ENCODE peak calls at places on chromosome 13, in eight cellular contexts. Y is HCT116, N is fibroblast of pulmonary artery, K is tibial nerve, X is progenitor cell of endocrine pancreas, J is cardiac fibroblast, W is left ventricle myocardium inferior, V is fibroblast of lung. C is an unnamed sample.

GRCh38 chr13:102286326-102286725 is 115.5 kb downstream of the FGF14 start:
- DNase-seq in N (peak; percentile 65), K (no peak), V (peak; percentile 93), Y (no peak), W (no peak), J (peak; percentile 59), X (no peak), C (no peak)

GRCh38 chr13:42155251-42155650 is 106.8 kb downstream of the DGKH start:
- DNase-seq in Y (no peak), V (no peak), W (no peak), K (no peak), X (no peak), N (no peak), J (no peak), C (no peak)

GRCh38 chr13:106372199-106373160 is 163.0 kb downstream of the EFNB2 start:
- DNase-seq in W (no peak), Y (no peak), X (no peak), N (peak; percentile 59), V (peak; percentile 89), J (peak; percentile 42), K (no peak), C (no peak)

GRCh38 chr13:20438801-20439200 is 86.9 kb downstream of the CRYL1 start:
- DNase-seq in Y (no peak), J (no peak), X (no peak), K (no peak), W (no peak), N (no peak), V (peak; percentile 74), C (no peak)

GRCh38 chr13:113091211-113091771 is 14.3 kb upstream of the F7 start:
- DNase-seq in N (no peak), W (peak; percentile 13), Y (no peak), V (no peak), K (no peak), J (no peak), X (no peak), C (no peak)

GRCh38 chr13:47539317-47539716 is 461.8 kb downstream of the SUCLA2 start:
- DNase-seq in N (no peak), Y (no peak), V (no peak), X (no peak), W (no peak), K (no peak), J (no peak), C (no peak)

GRCh38 chr13:105908581-105908980 is 626.9 kb downstream of the EFNB2 start:
- DNase-seq in Y (no peak), N (no peak), K (no peak), W (no peak), X (no peak), V (peak; percentile 46), J (no peak), C (peak; percentile 9)

GRCh38 chr13:110771194-110771593 is 57.7 kb downstream of the ING1 start:
- DNase-seq in Y (no peak), X (no peak), K (no peak), V (no peak), J (peak; percentile 41), N (peak; percentile 60), W (no peak), C (no peak)

GRCh38 chr13:48603375-48603774 is 50.4 kb upstream of the CYSLTR2 start:
- DNase-seq in N (no peak), J (no peak), W (no peak), Y (no peak), X (no peak), K (no peak), V (no peak), C (no peak)

GRCh38 chr13:51818771-51819511 is 15.0 kb upstream of the DHRS12 start:
- DNase-seq in N (peak; percentile 62), J (peak; percentile 71), Y (no peak), V (peak; percentile 40), W (no peak), X (no peak), K (no peak), C (no peak)

GRCh38 chr13:110183925-110184324 is 123.0 kb downstream of the COL4A1 start:
- DNase-seq in J (no peak), W (no peak), V (peak; percentile 11), N (no peak), X (no peak), Y (no peak), K (no peak), C (no peak)

GRCh38 chr13:76016799-76017198 is 380.7 kb downstream of the LMO7 start:
- DNase-seq in N (peak; percentile 46), J (peak; percentile 40), W (no peak), Y (peak; percentile 35), X (no peak), K (no peak), V (peak; percentile 14), C (peak; percentile 31)

GRCh38 chr13:99331881-99332293 is 24.7 kb upstream of the GPR183 start:
- DNase-seq in X (no peak), W (no peak), Y (no peak), J (no peak), V (peak; percentile 11), K (no peak), N (no peak), C (no peak)

GRCh38 chr13:98150836-98151489 is 8.1 kb downstream of the FARP1 start:
- DNase-seq in K (no peak), Y (no peak), X (no peak), J (no peak), N (no peak), W (no peak), V (no peak), C (no peak)

GRCh38 chr13:29676535-29676934 is 81.0 kb upstream of the SLC7A1 start:
- DNase-seq in K (no peak), W (no peak), J (peak; percentile 3), V (peak; percentile 55), N (peak; percentile 6), X (no peak), Y (no peak), C (no peak)

GRCh38 chr13:24627090-24627714 is 53.0 kb upstream of the ATP12A start:
- DNase-seq in N (no peak), W (no peak), V (no peak), Y (peak; percentile 4), X (peak; percentile 66), J (peak; percentile 10), K (no peak), C (no peak)
- TF ChIP-seq CTCF in N (peak; percentile 39), W (peak; percentile 65), V (peak; percentile 55), Y (peak; percentile 91), X (peak; percentile 89), J (peak; percentile 32), K (peak; percentile 10), C (peak; percentile 99)

DNA sequence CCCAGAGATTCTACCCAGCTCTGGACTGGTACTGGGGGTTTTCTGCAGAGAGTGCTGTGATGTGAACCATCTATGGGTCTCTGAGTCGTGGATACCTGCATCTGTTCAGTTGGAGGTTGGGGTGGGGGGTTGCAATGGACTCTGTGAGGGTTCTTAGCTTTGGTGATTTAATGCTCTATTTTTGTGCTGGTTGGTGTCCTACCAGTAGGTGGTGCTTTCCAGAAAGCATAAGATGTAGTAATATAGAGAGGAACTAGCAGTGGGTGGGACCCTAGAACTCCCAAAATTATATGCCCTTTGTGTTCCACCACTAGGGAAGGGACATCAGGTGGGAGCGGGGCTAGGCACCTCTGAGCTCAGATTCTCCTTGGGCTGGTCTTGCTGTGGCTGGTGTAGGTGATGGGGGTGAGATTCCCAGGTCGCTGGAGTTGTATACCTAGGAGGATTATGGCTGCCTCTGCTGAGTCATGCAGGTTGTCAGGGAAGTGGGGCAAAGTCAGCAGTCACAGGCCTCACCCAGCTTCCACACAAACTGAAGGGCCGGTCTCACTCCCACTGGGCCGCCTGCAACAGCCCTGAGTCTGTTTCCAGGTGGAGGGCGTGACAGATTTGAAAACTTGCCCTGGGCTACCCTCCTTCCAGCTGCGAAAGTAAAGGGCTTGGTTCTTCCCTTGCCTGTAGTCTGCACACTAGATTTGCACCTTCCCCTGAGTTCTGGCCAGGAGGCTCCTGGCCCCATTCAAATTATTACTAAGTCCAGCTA is 573.0 kb upstream of the SLITRK1 start:
- DNase-seq in Y (no peak), J (no peak), K (no peak), X (no peak), W (no peak), N (no peak), V (no peak), C (no peak)
- TF ChIP-seq CTCF in Y (no peak), J (no peak), K (no peak), X (no peak), W (no peak), N (no peak), V (no peak), C (no peak)

GRCh38 chr13:72850959-72851677 is 69.2 kb downstream of the PIBF1 start:
- DNase-seq in N (no peak), Y (no peak), J (no peak), X (no peak), W (no peak), V (no peak), K (no peak), C (no peak)

GRCh38 chr13:72853000-72853399 is 71.1 kb downstream of the PIBF1 start:
- DNase-seq in V (no peak), J (peak; percentile 7), N (peak; percentile 22), X (no peak), W (no peak), Y (no peak), K (no peak), C (no peak)

GRCh38 chr13:72851678-72852014 is 69.7 kb downstream of the PIBF1 start:
- DNase-seq in N (no peak), K (no peak), W (no peak), Y (no peak), J (no peak), V (no peak), X (no peak), C (no peak)

GRCh38 chr13:72852207-72852606 is 70.3 kb downstream of the PIBF1 start:
- DNase-seq in Y (no peak), W (no peak), V (no peak), K (no peak), X (no peak), J (no peak), N (no peak), C (no peak)

GRCh38 chr13:72849571-72849970 is 67.6 kb downstream of the PIBF1 start:
- DNase-seq in Y (no peak), V (peak; percentile 63), X (no peak), K (no peak), N (peak; percentile 35), J (peak; percentile 23), W (no peak), C (peak; percentile 6)
- TF ChIP-seq CTCF in Y (no peak), V (no peak), X (no peak), K (no peak), N (no peak), J (no peak), W (no peak), C (no peak)

DNA sequence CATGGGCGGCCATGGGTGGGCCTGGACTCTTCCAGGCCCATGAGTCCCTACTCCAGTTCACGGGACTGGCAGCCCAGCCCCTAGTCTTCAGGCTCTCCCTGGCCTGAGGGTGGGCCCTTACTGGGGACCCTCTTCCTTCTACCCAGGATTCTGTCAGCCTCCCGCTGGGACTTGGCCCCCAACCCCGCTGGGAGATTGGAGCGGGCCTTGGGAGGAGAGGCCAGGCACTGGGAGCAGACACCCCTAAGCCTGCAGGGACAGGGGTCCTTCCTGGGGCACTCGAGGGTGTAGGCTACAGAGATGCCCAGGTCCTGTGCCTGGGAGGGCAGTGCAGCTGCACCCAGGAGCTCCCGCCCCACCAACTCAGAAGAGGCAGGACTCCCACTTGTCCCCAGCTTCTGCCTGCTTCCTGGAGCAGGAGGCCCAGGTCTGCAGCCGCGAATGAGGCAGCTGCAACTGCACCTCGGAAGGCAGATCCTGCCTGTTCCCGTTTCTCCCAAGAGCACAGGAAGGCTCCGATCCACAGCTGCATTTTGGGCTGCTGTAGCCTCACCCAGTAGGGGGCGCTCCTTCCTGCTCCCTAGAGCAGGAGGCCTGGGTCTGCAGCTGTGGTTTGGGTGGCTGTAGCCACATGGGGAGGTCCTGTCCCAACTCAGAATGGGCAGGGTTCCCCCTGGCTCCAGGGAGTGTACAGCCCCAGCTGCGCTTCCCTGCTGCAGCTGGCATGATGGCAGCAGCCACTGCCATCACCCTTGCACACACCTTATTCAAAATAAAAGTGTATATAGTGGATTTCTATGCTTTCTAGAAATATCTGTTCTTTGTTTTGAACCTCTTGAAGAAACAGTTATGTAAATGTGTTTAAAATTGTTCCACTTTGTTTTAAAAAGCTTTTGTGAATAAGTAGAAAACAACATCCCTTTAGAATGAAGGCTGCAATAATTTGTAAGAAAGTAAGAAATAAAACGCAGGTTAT is 46.8 kb downstream of the TEX26 start:
- DNase-seq in Y (peak; percentile 38), K (no peak), J (peak; percentile 29), N (peak; percentile 25), V (no peak), W (no peak), X (no peak), C (no peak)
- TF ChIP-seq CTCF in Y (peak; percentile 96), K (no peak), J (peak; percentile 78), N (peak; percentile 61), V (peak; percentile 50), W (peak; percentile 64), X (peak; percentile 68), C (peak; percentile 70)

C was measured in HFF-Myc.